ENCODE peak calls at places on chromosome 12, in four cellular contexts. L is GM23248, V is GM23338, B is MM.1S. Z is an unnamed sample.

GRCh38 chr12:130847097-130847496 is 8.0 kb upstream of the STX2 start:
- DNase-seq in L (peak), V (no peak), B (no peak), Z (no peak)

GRCh38 chr12:123271182-123271491 is 519 bp downstream of the CDK2AP1 start:
- DNase-seq in L (peak), V (peak), B (peak), Z (peak)

GRCh38 chr12:106753526-106753925 is 21.0 kb upstream of the RIC8B start:
- DNase-seq in V (no peak), B (peak), L (no peak), Z (no peak)

GRCh38 chr12:84512751-84513150 is 399.8 kb downstream of the SLC6A15 start:
- DNase-seq in V (no peak), B (no peak), L (peak), Z (peak)

GRCh38 chr12:1509703-1510395 is 84.5 kb downstream of the FBXL14 start:
- DNase-seq in L (no peak), V (no peak), B (no peak), Z (no peak)

GRCh38 chr12:120076651-120077050 is 39.9 kb downstream of the RAB35 start:
- DNase-seq in B (no peak), L (no peak), V (no peak), Z (no peak)

GRCh38 chr12:12384601-12385321 is 27.9 kb downstream of the BORCS5 start:
- DNase-seq in V (peak), B (peak), L (no peak), Z (no peak)

GRCh38 chr12:120659151-120659525 is 18.7 kb downstream of the CABP1 start:
- DNase-seq in V (no peak), B (no peak), L (no peak), Z (no peak)

GRCh38 chr12:114710151-114710550 is 26.2 kb upstream of the TBX3 start:
- DNase-seq in B (no peak), L (no peak), V (no peak), Z (no peak)

GRCh38 chr12:105742567-105742874 is 396.2 kb downstream of the NUAK1 start:
- DNase-seq in L (peak), B (no peak), V (no peak), Z (no peak)

GRCh38 chr12:71610036-71610795 is 53.4 kb downstream of the ZFC3H1 start:
- DNase-seq in V (no peak), L (no peak), B (no peak), Z (no peak)

GRCh38 chr12:79344855-79345840 is 345.6 kb downstream of the PAWR start:
- DNase-seq in L (peak), B (peak), V (peak), Z (peak)

GRCh38 chr12:14810953-14811483 is 3.0 kb downstream of the SMCO3 start:
- DNase-seq in L (peak), V (peak), B (peak), Z (peak)

GRCh38 chr12:53750812-53751335 is 905 bp downstream of the CISTR start:
- DNase-seq in V (peak), B (no peak), L (peak), Z (no peak)

GRCh38 chr12:119157528-119157927 is 21.2 kb upstream of the HSPB8 start:
- DNase-seq in L (no peak), V (no peak), B (no peak), Z (no peak)

GRCh38 chr12:63066782-63067181 is 84.2 kb downstream of the AVPR1A start:
- DNase-seq in V (peak), L (no peak), B (no peak), Z (peak)

GRCh38 chr12:49548822-49549648 is 10.2 kb downstream of the KCNH3 start:
- DNase-seq in B (no peak), V (peak), L (peak), Z (no peak)

GRCh38 chr12:15574353-15574752 is 214.8 kb downstream of the EPS8 start:
- DNase-seq in L (no peak), V (no peak), B (no peak), Z (no peak)

GRCh38 chr12:1614360-1614759 is 14.7 kb upstream of the WNT5B start:
- DNase-seq in V (no peak), L (no peak), B (no peak), Z (no peak)

GRCh38 chr12:124512667-124513296 is 54.6 kb downstream of the NCOR2 start:
- DNase-seq in L (peak), V (peak), B (no peak), Z (peak)

GRCh38 chr12:66156654-66157053 is 13.1 kb downstream of the TMBIM4 start:
- DNase-seq in V (no peak), L (no peak), B (no peak), Z (peak)

GRCh38 chr12:93804392-93805179 is 127.4 kb downstream of the CRADD start:
- DNase-seq in L (peak), V (no peak), B (no peak), Z (no peak)

GRCh38 chr12:123269395-123269892 is 2.2 kb downstream of the CDK2AP1 start:
- DNase-seq in L (peak), B (no peak), V (peak), Z (no peak)

GRCh38 chr12:32889073-32889760 is 7.4 kb downstream of the PKP2 start:
- DNase-seq in B (no peak), L (no peak), V (no peak), Z (no peak)

GRCh38 chr12:58787021-58787760 is 133.1 kb downstream of the LRIG3 start:
- DNase-seq in V (no peak), L (no peak), B (no peak), Z (no peak)

GRCh38 chr12:120684523-120684932 is 2.4 kb upstream of the MLEC start:
- DNase-seq in L (peak), V (no peak), B (peak), Z (peak)

GRCh38 chr12:109542876-109543275 is 30.4 kb downstream of the MMAB start:
- DNase-seq in L (no peak), B (no peak), V (no peak), Z (no peak)

GRCh38 chr12:40226652-40227051 is 1.9 kb downstream of the LRRK2 start:
- DNase-seq in L (peak), V (no peak), B (no peak), Z (peak)

GRCh38 chr12:21642707-21643389 is 14.8 kb downstream of the LDHB start:
- DNase-seq in V (no peak), B (no peak), L (peak), Z (no peak)

GRCh38 chr12:116391501-116391900 is 114.0 kb upstream of the MED13L start:
- DNase-seq in B (no peak), V (no peak), L (no peak), Z (no peak)

GRCh38 chr12:117967512-117967911 is 1.3 kb downstream of the KSR2 start:
- DNase-seq in B (no peak), V (peak), L (no peak), Z (no peak)
- TF ChIP-seq EZH2phosphoT487 in B (no peak), V (no peak), L (no peak), Z (no peak)

DNA sequence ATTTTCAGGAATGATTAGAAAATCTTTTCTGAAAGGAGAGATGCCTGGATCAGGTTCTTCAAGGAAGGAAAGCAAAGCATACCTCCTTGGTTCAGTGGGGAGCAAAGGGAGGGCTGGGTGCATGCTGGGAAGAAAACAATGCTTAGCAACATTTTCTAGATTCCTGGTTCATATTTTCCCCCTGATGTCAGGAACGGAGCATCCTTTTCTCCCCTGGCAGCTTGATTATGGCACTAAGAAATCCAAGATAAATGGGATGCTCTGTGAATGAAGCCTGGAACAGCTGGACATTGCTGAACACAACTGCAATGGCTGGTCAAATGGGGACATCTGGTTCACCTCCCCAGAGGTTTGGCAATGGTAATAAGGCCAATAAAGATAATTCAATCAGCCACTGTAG is 50.9 kb downstream of the KCNA5 start:
- DNase-seq in L (peak), B (no peak), V (no peak), Z (no peak)
- TF ChIP-seq EZH2phosphoT487 in L (no peak), B (no peak), V (no peak), Z (no peak)

DNA sequence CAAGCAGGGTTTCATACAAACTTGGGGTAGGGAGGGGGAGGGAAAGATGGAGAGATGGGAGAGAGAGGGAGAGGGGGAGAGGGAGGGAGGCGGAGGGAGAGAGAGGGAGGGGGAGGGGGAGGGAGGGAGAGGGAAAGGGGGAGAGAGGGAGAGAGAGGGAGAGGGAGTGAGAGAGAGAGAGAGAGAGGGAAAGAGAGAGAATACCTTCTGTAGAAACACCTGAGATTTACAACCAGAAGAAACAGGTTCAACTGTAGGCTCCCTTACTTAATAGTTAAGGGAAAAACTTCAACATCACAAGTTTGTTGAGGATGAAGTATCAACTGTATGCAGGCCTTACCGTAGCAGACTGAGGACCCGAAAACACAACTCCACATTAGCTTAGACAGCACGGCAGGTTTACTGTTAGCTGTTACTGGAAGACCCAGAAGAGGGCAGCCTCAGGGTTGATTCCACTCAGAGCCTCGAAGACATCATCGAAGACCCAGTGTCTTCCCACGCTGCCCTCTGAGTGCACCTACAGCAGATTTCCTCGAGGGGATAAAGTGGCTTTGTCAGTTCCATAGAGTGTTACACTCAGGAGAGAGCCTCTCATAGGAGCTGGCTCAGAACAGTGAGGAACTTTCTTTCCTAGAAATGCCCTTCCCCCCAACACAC is 72.4 kb downstream of the NT5DC3 start:
- DNase-seq in L (no peak), V (no peak), B (no peak), Z (peak)
- TF ChIP-seq EZH2phosphoT487 in L (no peak), V (no peak), B (no peak), Z (no peak)

GRCh38 chr12:91424506-91424905 is 241.9 kb upstream of the DCN start:
- DNase-seq in L (no peak), B (no peak), V (no peak), Z (no peak)

GRCh38 chr12:91422107-91422506 is 239.5 kb upstream of the DCN start:
- DNase-seq in V (no peak), B (no peak), L (no peak), Z (no peak)

GRCh38 chr12:91419809-91420208 is 237.2 kb upstream of the DCN start:
- DNase-seq in L (no peak), V (no peak), B (no peak), Z (no peak)

GRCh38 chr12:91422811-91423210 is 240.2 kb upstream of the DCN start:
- DNase-seq in V (no peak), L (no peak), B (no peak), Z (peak)

DNA sequence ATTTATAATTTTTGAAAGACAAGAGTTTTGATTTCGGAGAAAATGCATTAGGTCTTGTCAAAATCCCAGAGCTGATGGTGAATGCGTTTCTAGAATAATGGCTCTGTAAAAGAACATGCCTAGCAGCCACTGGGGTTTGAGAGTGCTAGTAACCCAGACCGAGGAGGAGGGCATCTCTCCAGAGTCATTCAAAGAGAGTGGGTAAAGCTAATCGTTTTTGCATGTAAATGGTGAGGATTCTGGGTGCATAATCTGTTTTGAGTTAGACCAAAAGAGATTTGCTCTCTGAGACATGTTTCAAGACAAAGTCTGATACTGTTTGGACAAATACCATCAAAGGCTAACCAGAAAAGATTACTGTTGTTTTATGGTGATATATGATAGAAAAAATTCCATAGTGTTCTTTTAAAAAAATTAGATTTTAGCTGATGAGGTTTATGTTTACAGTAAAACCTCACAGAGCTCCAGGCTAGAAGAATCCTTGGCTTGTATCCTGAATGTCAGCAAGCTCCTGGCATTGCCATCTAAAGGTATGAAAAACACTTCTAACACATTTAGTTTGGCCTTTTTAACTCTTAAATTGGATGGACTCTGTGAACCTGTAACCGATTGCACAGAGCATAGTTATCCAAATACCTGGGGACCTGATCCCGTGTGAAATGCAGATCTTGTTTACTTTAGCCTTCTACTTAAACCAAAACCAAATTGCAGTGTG is 240.9 kb upstream of the DCN start:
- DNase-seq in B (no peak), L (no peak), V (peak), Z (no peak)
- TF ChIP-seq EZH2phosphoT487 in B (no peak), L (no peak), V (no peak), Z (no peak)